ENCODE peak calls at places on chromosomes 11 and 22, in four cellular contexts. A is foreskin keratinocyte, Q is kidney, Z is left ventricle myocardium inferior. X is an unnamed sample.

GRCh38 chr11:69156673-69157155 is 979 bp downstream of the SMIM38 start:
- DNase-seq in A (no peak), Q (no peak), Z (no peak), X (peak; percentile 51)

GRCh38 chr11:116852261-116853125 is 15.1 kb upstream of the APOA1 start:
- DNase-seq in A (peak; percentile 41), Q (no peak), Z (no peak), X (peak; percentile 57)

GRCh38 chr22:22770881-22771280 is 116.7 kb upstream of the IGLL5 start:
- DNase-seq in A (no peak), Q (no peak), Z (no peak), X (no peak)

GRCh38 chr22:29353860-29354259 is 34.5 kb downstream of the AP1B1 start:
- DNase-seq in A (no peak), Q (no peak), Z (no peak), X (no peak)

GRCh38 chr22:40361100-40361499 is 9.3 kb upstream of the SGSM3 start:
- DNase-seq in A (no peak), Q (no peak), Z (no peak), X (no peak)

GRCh38 chr11:11157201-11157600 is 195.8 kb downstream of the CSNK2A3 start:
- DNase-seq in A (no peak), Q (no peak), Z (no peak), X (no peak)

GRCh38 chr11:123682976-123683375 is 28.6 kb upstream of the SCN3B start:
- DNase-seq in A (no peak), Q (no peak), Z (no peak), X (no peak)

GRCh38 chr11:417652-418342 is 3.0 kb upstream of the SIGIRR start:
- DNase-seq in A (no peak), Q (no peak), Z (no peak), X (peak; percentile 77)

GRCh38 chr11:721913-722811 is 16.1 kb downstream of the EPS8L2 start:
- DNase-seq in A (no peak), Q (no peak), Z (no peak), X (peak; percentile 94)

GRCh38 chr11:93672280-93672679 is 10.8 kb downstream of the CEP295 start:
- DNase-seq in A (no peak), Q (no peak), Z (no peak), X (no peak)

GRCh38 chr11:60810583-60810982 is 25.4 kb downstream of the MS4A10 start:
- DNase-seq in A (no peak), Q (no peak), Z (no peak), X (no peak)

GRCh38 chr11:115244758-115245157 is 259.5 kb downstream of the CADM1 start:
- DNase-seq in A (no peak), Q (no peak), Z (no peak), X (no peak)

GRCh38 chr11:125289419-125290088 is 125.0 kb downstream of the PKNOX2 start:
- DNase-seq in A (no peak), Q (peak; percentile 23), Z (no peak), X (no peak)

GRCh38 chr11:38019072-38019775 is 1421.2 kb upstream of the RAG2 start:
- DNase-seq in A (peak; percentile 79), Q (peak; percentile 43), Z (no peak), X (no peak)

GRCh38 chr11:27700351-27701261 is at the start of gene BDNF:
- DNase-seq in A (no peak), Q (peak; percentile 66), Z (no peak), X (no peak)

GRCh38 chr11:94864646-94865045 is 96.5 kb downstream of the AMOTL1 start:
- DNase-seq in A (no peak), Q (no peak), Z (no peak), X (no peak)

GRCh38 chr11:119847836-119848235 is 118.8 kb upstream of the NECTIN1 start:
- DNase-seq in A (no peak), Q (no peak), Z (no peak), X (no peak)

GRCh38 chr11:16110862-16111261 is 245.5 kb downstream of the SOX6 start:
- DNase-seq in A (no peak), Q (no peak), Z (no peak), X (no peak)